ENCODE peak calls at places on chromosome 2, in seven cellular contexts. U is skeletal muscle cell; W is gastrocnemius medialis; P is ELR; T is NCI-H1105 treated with DMSO at 0.1 percent for 48 hours; Q is effector CD4-positive, alpha-beta T cell; S is KBM-7. O is an unnamed sample.

GRCh38 chr2:240687045-240687740 is 4.5 kb upstream of the AQP12A start:
- DNase-seq in U (no peak), W (no peak), S (no peak), T (no peak), P (no peak), Q (no peak), O (no peak)

GRCh38 chr2:203808041-203808750 is 59.4 kb upstream of the CTLA4 start:
- DNase-seq in S (no peak), Q (no peak), P (peak; percentile 98), U (peak; percentile 90), T (no peak), W (no peak), O (no peak)

GRCh38 chr2:236568068-236568921 is 1.3 kb upstream of the ACKR3 start:
- DNase-seq in U (no peak), Q (no peak), T (peak; percentile 16), W (peak; percentile 53), S (no peak), P (peak; percentile 9), O (no peak)

GRCh38 chr2:26978061-26978596 is 7.7 kb downstream of the MAPRE3 start:
- DNase-seq in P (no peak), U (no peak), Q (no peak), W (peak; percentile 77), T (peak; percentile 61), S (no peak), O (no peak)

GRCh38 chr2:237968048-237968862 is 1.4 kb downstream of the UBE2F start:
- DNase-seq in T (no peak), W (peak; percentile 40), S (peak; percentile 93), P (peak; percentile 23), U (peak; percentile 47), Q (peak; percentile 23), O (peak; percentile 87)

GRCh38 chr2:212619954-212620353 is 81.4 kb upstream of the ERBB4 start:
- DNase-seq in W (no peak), Q (no peak), T (no peak), S (no peak), U (no peak), P (peak; percentile 68), O (no peak)

GRCh38 chr2:173652731-173653426 is 298.2 kb downstream of the CDCA7 start:
- DNase-seq in U (peak; percentile 86), T (no peak), P (peak; percentile 99), S (no peak), W (no peak), Q (no peak), O (no peak)

GRCh38 chr2:210157546-210157945 is 13.7 kb downstream of the KANSL1L start:
- DNase-seq in U (no peak), T (no peak), Q (no peak), P (no peak), S (no peak), W (no peak), O (no peak)

O was measured in globus pallidus.